ENCODE peak calls at places on chromosomes 3 and 15, in five cellular contexts. O, P, C, F and S are unnamed samples. For H3K27me3, the result is how much of the 10 kb centered on the place peaks cover.

GRCh38 chr3:132421832-132422231 is 4.5 kb downstream of the DNAJC13 start:
- DNase-seq in O (no peak), P (no peak), C (no peak), F (no peak), S (no peak)

GRCh38 chr3:120341658-120342346 is 7.4 kb downstream of the LRRC58 start:
- DNase-seq in O (no peak), P (no peak), C (no peak), F (no peak), S (no peak)

GRCh38 chr3:31606453-31606852 is 73.7 kb downstream of the STT3B start:
- DNase-seq in O (no peak), P (no peak), C (no peak), F (no peak), S (no peak)

GRCh38 chr15:56293495-56294292 is 50.0 kb upstream of the RFX7 start:
- DNase-seq in O (peak), P (no peak), C (no peak), F (no peak), S (no peak)

GRCh38 chr15:66107070-66107469 is 146.5 kb downstream of the MEGF11 start:
- DNase-seq in O (no peak), P (no peak), C (peak), F (no peak), S (no peak)

GRCh38 chr3:99111235-99111634 is 209.7 kb upstream of the DCBLD2 start:
- DNase-seq in O (no peak), P (no peak), C (no peak), F (no peak), S (no peak)

GRCh38 chr15:76274821-76275220 is 36.4 kb downstream of the ETFA start:
- DNase-seq in O (no peak), P (no peak), C (no peak), F (no peak), S (no peak)

GRCh38 chr3:123859177-123859576 is 25.0 kb downstream of the MYLK start:
- DNase-seq in O (no peak), P (no peak), C (no peak), F (no peak), S (no peak)

GRCh38 chr3:17942856-17943255 is 200.4 kb upstream of the TBC1D5 start:
- DNase-seq in O (no peak), P (no peak), C (no peak), F (no peak), S (no peak)

GRCh38 chr3:124952456-124952855 is 17.9 kb upstream of the MUC13 start:
- DNase-seq in O (no peak), P (no peak), C (no peak), F (no peak), S (no peak)

GRCh38 chr15:69328739-69329138 is 30.0 kb downstream of the PAQR5 start:
- DNase-seq in O (no peak), P (no peak), C (no peak), F (no peak), S (no peak)

DNA sequence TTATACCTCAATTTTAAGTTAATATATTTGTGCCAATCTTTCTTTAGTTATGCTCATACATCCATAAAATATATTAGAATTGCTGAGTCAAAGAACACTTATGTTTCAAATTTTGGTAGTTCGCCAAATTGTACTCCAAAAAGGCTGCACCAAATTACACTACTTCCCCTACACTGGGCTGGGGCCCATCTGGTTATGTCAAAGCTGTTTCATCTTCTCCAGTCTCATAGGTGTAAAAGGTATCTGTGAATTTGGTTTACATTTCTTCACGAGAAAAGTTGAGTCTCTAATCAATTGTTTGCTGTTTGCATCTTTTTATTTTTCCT is 711 bp downstream of the FSIP1 start:
- DNase-seq in O (no peak), P (no peak), C (no peak), F (no peak), S (no peak)
- H3K4me3 ChIP-seq in O (peak), P (peak), C (peak), F (peak), S (peak)

DNA sequence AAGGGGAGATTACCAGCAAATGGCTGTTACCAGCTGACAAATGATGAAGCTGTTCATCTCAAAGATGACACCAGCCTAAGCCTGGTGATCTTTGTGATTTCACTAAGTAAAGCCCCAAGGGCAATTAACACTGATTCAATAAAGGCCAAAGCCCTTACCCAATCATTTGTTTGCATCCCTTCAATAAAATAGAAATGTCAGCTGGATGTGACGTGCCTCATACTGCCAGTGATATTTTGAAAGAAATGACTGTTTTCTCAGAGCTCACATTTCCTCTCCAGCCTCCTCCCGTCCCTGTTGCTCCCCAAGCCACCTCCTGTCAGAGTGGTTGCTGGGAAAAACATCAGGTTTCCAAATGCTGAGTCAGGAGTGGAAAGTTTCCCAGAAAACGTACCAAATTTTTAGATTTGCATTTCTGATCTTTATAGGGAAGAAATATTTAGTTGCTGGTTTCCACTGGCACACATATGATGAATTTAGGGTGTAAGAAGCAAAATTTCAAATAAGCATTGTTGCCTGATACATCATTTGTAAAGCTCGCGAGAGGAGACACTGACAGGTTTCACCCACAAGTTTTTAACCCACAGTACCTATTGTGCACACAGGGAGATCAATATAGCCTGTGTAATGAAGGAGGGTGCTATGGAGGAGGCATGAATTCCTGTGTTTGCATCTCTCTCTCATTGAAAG is 21.0 kb downstream of the C2CD4A start:
- DNase-seq in O (no peak), P (no peak), C (no peak), F (no peak), S (no peak)
- TF ChIP-seq POLR2AphosphoS5 in O (no peak), P (peak), C (no peak), F (no peak), S (no peak)

GRCh38 chr3:181711325-181712135 is at the start of gene SOX2:
- DNase-seq in O (peak), P (peak), C (peak), F (peak), S (no peak)

GRCh38 chr3:181712190-181712504 is 422 bp downstream of the SOX2 start:
- DNase-seq in O (no peak), P (no peak), C (no peak), F (no peak), S (no peak)

GRCh38 chr3:181710581-181711255 is 1.0 kb upstream of the SOX2 start:
- DNase-seq in O (no peak), P (no peak), C (no peak), F (no peak), S (no peak)

GRCh38 chr3:181707980-181708379 is 3.7 kb upstream of the SOX2 start:
- DNase-seq in O (no peak), P (no peak), C (no peak), F (no peak), S (no peak)

GRCh38 chr3:181709537-181710279 is 2.0 kb upstream of the SOX2 start:
- DNase-seq in O (peak), P (peak), C (peak), F (peak), S (no peak)
- H3K27me3 ChIP-seq in O (under half), P (under half), C (half or more), F (under half), S (under half)

GRCh38 chr3:152251916-152252315 is 16.8 kb upstream of the MBNL1 start:
- DNase-seq in O (no peak), P (no peak), C (no peak), F (no peak), S (no peak)

GRCh38 chr3:152255290-152255689 is 13.4 kb upstream of the MBNL1 start:
- DNase-seq in O (no peak), P (no peak), C (no peak), F (no peak), S (no peak)

GRCh38 chr3:152252750-152253149 is 16.0 kb upstream of the MBNL1 start:
- DNase-seq in O (no peak), P (no peak), C (no peak), F (no peak), S (no peak)

GRCh38 chr3:152253514-152253913 is 15.2 kb upstream of the MBNL1 start:
- DNase-seq in O (no peak), P (no peak), C (no peak), F (no peak), S (no peak)

GRCh38 chr3:152254031-152254430 is 14.7 kb upstream of the MBNL1 start:
- DNase-seq in O (no peak), P (no peak), C (no peak), F (no peak), S (no peak)
- H3K4me3 ChIP-seq in O (no peak), P (no peak), C (no peak), F (no peak), S (no peak)

DNA sequence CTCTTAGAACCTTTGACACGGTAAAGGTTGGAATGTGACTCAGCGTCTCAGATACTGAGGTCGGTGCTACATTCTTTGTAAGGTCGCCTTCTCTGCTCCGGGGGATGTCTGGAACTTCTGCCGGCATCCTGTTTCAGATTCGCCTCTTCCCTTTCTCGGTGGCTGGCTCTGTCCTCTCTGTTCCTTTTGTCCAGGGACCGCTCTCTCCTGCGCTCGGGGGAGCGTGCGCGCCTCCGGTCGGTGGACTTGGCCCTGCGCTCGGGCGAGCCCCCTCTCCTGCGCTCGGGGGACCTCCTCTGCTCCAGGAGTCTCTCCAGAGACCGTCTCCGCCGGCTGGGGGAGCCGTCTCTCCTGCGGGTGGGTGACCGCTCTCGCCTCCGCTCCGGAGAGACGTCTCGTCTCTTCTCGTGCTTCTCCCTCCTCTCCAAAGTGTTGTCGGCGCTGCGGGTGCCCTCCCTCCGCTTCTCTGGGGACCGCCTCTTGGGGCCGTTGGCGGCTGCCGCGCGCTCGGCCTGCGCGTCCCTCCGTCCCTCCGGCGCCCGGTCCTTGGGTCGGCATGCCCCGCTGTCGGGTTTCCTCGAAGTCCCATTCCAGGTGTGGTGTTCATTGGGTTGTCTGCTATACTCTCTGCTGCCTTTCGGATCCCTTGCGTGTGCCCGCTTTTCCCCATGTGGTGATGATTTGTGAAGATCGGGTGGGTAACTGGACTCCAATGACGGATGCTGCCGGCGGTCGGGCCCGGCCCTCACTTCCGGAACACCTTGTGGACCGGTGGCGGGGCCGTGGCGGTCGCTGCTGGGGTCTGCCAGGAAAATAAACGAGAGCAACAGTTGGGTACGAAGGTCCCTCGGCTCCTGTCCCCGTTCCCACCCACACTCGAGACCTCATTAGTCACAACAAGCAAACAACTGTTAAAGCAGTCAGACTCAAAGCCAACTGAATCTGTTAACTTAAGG is 668.8 kb upstream of the ADAMTS9 start:
- DNase-seq in O (no peak), P (no peak), C (no peak), F (no peak), S (no peak)
- TF ChIP-seq POLR2AphosphoS5 in O (no peak), P (no peak), C (no peak), F (no peak), S (no peak)

DNA sequence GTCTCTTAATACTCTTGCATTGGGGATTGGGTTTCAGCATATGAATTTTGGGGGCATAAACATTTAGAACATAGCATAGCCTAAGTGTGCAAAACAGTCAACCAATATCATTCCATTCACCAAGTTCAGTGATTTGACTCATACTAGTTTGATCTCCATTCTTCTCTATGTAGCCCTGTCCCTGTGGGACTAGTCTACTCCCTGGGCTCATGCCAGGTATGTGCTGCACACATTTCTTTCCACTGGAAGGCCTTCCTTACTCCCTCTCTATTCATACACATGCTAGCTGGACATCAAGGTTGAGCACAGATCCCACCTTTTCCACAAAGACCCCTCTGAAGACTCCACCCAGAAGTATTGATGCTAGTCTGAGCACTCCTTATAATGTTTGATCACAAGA is 5.1 kb downstream of the ZDHHC23 start:
- DNase-seq in O (no peak), P (no peak), C (no peak), F (no peak), S (no peak)
- H3K27me3 ChIP-seq in O (under half), P (under half), C (under half), F (under half), S (under half)

GRCh38 chr3:42841332-42841731 is 32.1 kb downstream of the ACKR2 start:
- DNase-seq in O (no peak), P (no peak), C (no peak), F (no peak), S (no peak)

GRCh38 chr3:42838571-42838970 is 29.3 kb downstream of the ACKR2 start:
- DNase-seq in O (no peak), P (no peak), C (no peak), F (no peak), S (no peak)

GRCh38 chr3:42843730-42844713 is 31.7 kb downstream of the CYP8B1 start:
- DNase-seq in O (no peak), P (no peak), C (peak), F (no peak), S (no peak)

GRCh38 chr3:42836545-42837123 is 27.4 kb downstream of the ACKR2 start:
- DNase-seq in O (peak), P (no peak), C (no peak), F (no peak), S (no peak)

GRCh38 chr3:42839616-42840015 is 30.4 kb downstream of the ACKR2 start:
- DNase-seq in O (peak), P (peak), C (peak), F (peak), S (peak)
- H3K4me3 ChIP-seq in O (no peak), P (no peak), C (peak), F (no peak), S (peak)

GRCh38 chr3:16789344-16790100 is 95.2 kb upstream of the PLCL2 start:
- DNase-seq in O (no peak), P (no peak), C (no peak), F (no peak), S (no peak)
- TF ChIP-seq POLR2AphosphoS5 in O (no peak), P (no peak), C (no peak), F (no peak), S (no peak)

GRCh38 chr15:60010467-60011257 is 6.6 kb downstream of the FOXB1 start:
- DNase-seq in O (no peak), P (no peak), C (no peak), F (no peak), S (no peak)

GRCh38 chr15:60006808-60007346 is 2.8 kb downstream of the FOXB1 start:
- DNase-seq in O (no peak), P (no peak), C (no peak), F (no peak), S (no peak)

GRCh38 chr15:60009581-60010379 is 5.7 kb downstream of the FOXB1 start:
- DNase-seq in O (no peak), P (no peak), C (no peak), F (no peak), S (no peak)

GRCh38 chr15:60006203-60006782 is 2.2 kb downstream of the FOXB1 start:
- DNase-seq in O (peak), P (no peak), C (no peak), F (no peak), S (peak)

GRCh38 chr15:60009124-60009523 is 5.0 kb downstream of the FOXB1 start:
- DNase-seq in O (no peak), P (no peak), C (no peak), F (no peak), S (no peak)
- H3K27me3 ChIP-seq in O (under half), P (under half), C (half or more), F (half or more), S (under half)